ENCODE peak calls at places on chromosomes 12 and 14, in four cellular contexts. M is OCI-LY7; V is GM12878; H is activated CD8-positive, alpha-beta T cell treated with anti-CD3 and anti-CD28 coated beads for 36 hours. J is an unnamed sample.

GRCh38 chr14:31529053-31529452 is 32.2 kb upstream of the NUBPL start:
- DNase-seq in M (no peak), H (no peak), V (no peak), J (no peak)

GRCh38 chr14:92501891-92502351 is 11.7 kb upstream of the RIN3 start:
- DNase-seq in M (no peak), V (no peak), H (no peak), J (no peak)

GRCh38 chr12:75738486-75738885 is 227.1 kb upstream of the KRR1 start:
- DNase-seq in M (no peak), H (peak), V (peak), J (no peak)

GRCh38 chr12:111105294-111105693 is 184.9 kb upstream of the MYL2 start:
- DNase-seq in H (no peak), V (no peak), M (no peak), J (no peak)

GRCh38 chr12:108369736-108370396 is 30.8 kb upstream of the CMKLR1 start:
- DNase-seq in M (no peak), H (no peak), V (no peak), J (no peak)

GRCh38 chr12:76080729-76081415 is 3.6 kb downstream of the NAP1L1 start:
- DNase-seq in M (peak), V (no peak), H (peak), J (no peak)

GRCh38 chr12:52082026-52082667 is 2.6 kb downstream of the SMIM41 start:
- DNase-seq in V (no peak), M (no peak), H (no peak), J (no peak)

GRCh38 chr12:117603316-117604113 is 242.1 kb upstream of the NOS1 start:
- DNase-seq in M (no peak), V (no peak), H (no peak), J (no peak)

GRCh38 chr12:85092814-85093370 is 56.7 kb downstream of the LRRIQ1 start:
- DNase-seq in H (no peak), V (no peak), M (no peak), J (no peak)

GRCh38 chr12:6426882-6427671 is 17.7 kb upstream of the CD27 start:
- DNase-seq in M (peak), V (peak), H (peak), J (no peak)

DNA sequence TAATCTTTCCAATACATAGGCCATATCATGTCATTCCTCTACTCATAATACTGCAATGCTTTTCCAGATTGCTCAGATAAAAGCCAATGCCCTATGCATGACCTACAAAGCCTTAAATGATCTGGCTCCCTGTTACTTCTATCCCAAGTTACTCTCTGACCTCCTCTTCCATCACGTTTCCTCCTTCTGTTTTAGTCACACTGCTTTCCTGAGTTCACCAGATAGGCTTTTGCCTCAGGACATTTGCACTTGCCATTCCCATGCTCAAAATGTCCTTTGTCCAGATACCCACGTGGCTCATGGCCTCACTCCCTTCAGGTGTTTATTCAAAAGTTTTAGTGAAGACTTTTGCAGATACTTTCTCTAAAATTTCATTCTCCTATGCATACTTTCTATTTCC is 138.7 kb upstream of the PRICKLE1 start:
- DNase-seq in V (no peak), H (no peak), M (no peak), J (no peak)
- TF ChIP-seq CTCF in V (no peak), H (no peak), M (no peak), J (no peak)

DNA sequence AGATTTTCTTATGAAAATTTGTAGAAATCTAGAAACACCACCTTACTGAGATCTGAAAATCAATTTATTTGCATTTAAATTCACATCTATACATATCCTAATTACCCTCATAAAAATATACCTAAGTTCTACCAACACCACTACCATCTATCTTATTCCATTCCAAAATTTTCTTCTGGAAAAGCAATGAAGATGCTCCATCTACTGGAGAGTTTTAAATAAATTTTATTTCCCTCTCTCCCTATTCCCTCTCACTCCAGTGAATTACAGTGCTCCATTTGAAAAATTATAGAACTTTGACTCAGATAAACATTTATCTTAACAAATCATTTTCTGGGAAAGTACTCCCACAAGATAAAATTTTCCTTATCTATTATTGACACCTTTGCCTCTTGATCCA is 2.3 kb upstream of the C14orf39 start:
- DNase-seq in H (no peak), V (no peak), M (no peak), J (no peak)
- TF ChIP-seq CTCF in H (no peak), V (no peak), M (peak), J (peak)

GRCh38 chr12:31216479-31216878 is 109.5 kb downstream of the SINHCAF start:
- DNase-seq in V (no peak), H (no peak), M (no peak), J (no peak)

GRCh38 chr12:31218203-31219025 is 107.5 kb downstream of the SINHCAF start:
- DNase-seq in H (no peak), M (no peak), V (no peak), J (no peak)

GRCh38 chr12:31214626-31215520 is 111.1 kb downstream of the SINHCAF start:
- DNase-seq in M (no peak), V (no peak), H (no peak), J (no peak)

GRCh38 chr12:31217356-31218130 is 108.4 kb downstream of the SINHCAF start:
- DNase-seq in H (no peak), M (no peak), V (no peak), J (no peak)

GRCh38 chr12:31215521-31216232 is 110.3 kb downstream of the SINHCAF start:
- DNase-seq in V (no peak), H (no peak), M (peak), J (no peak)
- TF ChIP-seq CTCF in V (no peak), H (no peak), M (peak), J (no peak)

DNA sequence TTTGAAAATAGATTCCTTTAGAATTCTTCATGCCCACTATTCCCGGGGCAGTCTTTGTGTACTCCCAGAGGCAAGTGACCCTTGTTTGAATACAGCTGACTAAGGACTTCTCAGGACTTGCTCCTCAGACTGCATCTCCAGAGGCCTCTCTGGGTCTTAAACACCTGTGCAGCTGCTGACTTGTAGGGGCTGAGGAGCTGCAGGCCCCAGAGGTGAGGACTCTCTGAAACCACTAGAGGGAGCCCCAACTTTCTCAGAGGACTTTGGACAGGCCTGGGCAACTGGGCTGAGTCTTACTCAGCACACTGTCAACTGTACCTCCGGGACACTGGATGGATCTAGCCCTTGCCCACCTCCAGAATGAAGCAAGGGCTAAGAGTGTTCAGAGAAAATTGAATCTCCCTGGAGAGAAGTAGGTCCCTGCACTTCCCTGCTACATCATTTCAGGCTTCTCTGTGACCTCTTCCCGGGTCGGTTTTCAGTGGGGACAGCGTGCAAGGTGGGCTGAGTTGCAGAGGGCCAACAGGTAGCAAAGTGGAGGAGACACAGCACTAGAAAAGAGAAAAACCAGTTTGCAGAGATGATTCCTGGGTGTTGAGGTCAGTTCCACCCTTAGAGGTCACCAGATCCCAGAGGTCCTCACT is 164.6 kb downstream of the TMEM117 start:
- DNase-seq in V (no peak), H (peak), M (peak), J (no peak)
- TF ChIP-seq CTCF in V (peak), H (peak), M (peak), J (peak)

GRCh38 chr12:11171145-11171952 is at the start of gene SMIM10L1:
- DNase-seq in M (peak), V (peak), H (peak), J (peak)
- TF ChIP-seq CTCF in M (no peak), V (no peak), H (no peak), J (no peak)

GRCh38 chr12:33942172-33942571 is 80.1 kb upstream of the ALG10 start:
- DNase-seq in V (no peak), H (no peak), M (no peak), J (no peak)
- TF ChIP-seq CTCF in V (no peak), H (no peak), M (no peak), J (no peak)

GRCh38 chr12:98503593-98504367 is 11.6 kb upstream of the TMPO start:
- DNase-seq in M (peak), V (peak), H (peak), J (peak)
- TF ChIP-seq CTCF in M (peak), V (no peak), H (no peak), J (no peak)

DNA sequence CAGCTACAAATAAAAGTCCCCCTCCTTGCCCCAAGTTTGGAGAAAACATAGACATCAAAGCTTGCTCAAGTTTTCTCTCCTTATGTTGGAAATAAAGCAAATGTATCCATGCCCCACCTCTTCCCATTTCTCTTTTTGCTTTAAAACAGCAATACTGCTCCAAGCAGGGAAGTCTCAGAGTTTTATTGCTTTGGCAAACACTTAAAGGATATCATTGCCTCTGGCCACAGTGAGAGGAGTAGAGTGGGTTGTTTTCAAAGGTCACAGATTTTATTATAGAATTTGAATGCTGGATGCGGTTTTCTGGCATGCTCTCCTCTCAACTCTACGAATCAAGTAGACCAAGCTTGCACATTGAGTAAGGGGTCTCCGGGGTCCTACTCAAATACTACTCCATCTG is 149.7 kb downstream of the TTC7B start:
- DNase-seq in M (no peak), H (no peak), V (no peak), J (no peak)
- TF ChIP-seq CTCF in M (no peak), H (no peak), V (no peak), J (no peak)

GRCh38 chr14:77059276-77059934 is 30.9 kb upstream of the IRF2BPL start:
- DNase-seq in M (no peak), V (no peak), H (no peak), J (no peak)
- TF ChIP-seq CTCF in M (no peak), V (peak), H (no peak), J (peak)